ENCODE peak calls at places on chromosomes 2 and 18, in six cellular contexts. One of them, this sample, is unnamed.

GRCh38 chr2:15940661-15941482 is 522 bp downstream of the MYCN start:
- DNase-seq in effector memory CD4-positive, alpha-beta T cell: no peak
- DNase-seq in Karpas-422: no peak
- DNase-seq in PC-9: no peak
- DNase-seq in sigmoid colon: no peak
- DNase-seq in A549: peak; percentile 25
- DNase-seq in this sample: no peak

GRCh38 chr18:57352271-57352701 is at the start of gene ST8SIA3:
- DNase-seq in effector memory CD4-positive, alpha-beta T cell: no peak
- DNase-seq in Karpas-422: no peak
- DNase-seq in PC-9: no peak
- DNase-seq in sigmoid colon: no peak
- DNase-seq in A549: no peak
- DNase-seq in this sample: no peak

GRCh38 chr2:127453392-127454171 is 35.4 kb downstream of the PROC start:
- DNase-seq in effector memory CD4-positive, alpha-beta T cell: no peak
- DNase-seq in Karpas-422: peak; percentile 55
- DNase-seq in PC-9: peak; percentile 13
- DNase-seq in sigmoid colon: no peak
- DNase-seq in A549: peak; percentile 49
- DNase-seq in this sample: no peak

GRCh38 chr2:168394262-168394661 is 61.8 kb upstream of the CERS6 start:
- DNase-seq in effector memory CD4-positive, alpha-beta T cell: no peak
- DNase-seq in Karpas-422: no peak
- DNase-seq in PC-9: no peak
- DNase-seq in sigmoid colon: no peak
- DNase-seq in A549: no peak
- DNase-seq in this sample: no peak

GRCh38 chr2:112915300-112916144 is 4.6 kb downstream of the IL37 start:
- DNase-seq in effector memory CD4-positive, alpha-beta T cell: no peak
- DNase-seq in Karpas-422: no peak
- DNase-seq in PC-9: no peak
- DNase-seq in sigmoid colon: no peak
- DNase-seq in A549: no peak
- DNase-seq in this sample: no peak

GRCh38 chr2:40363631-40364030 is 88.3 kb downstream of the SLC8A1 start:
- DNase-seq in effector memory CD4-positive, alpha-beta T cell: no peak
- DNase-seq in Karpas-422: no peak
- DNase-seq in PC-9: no peak
- DNase-seq in sigmoid colon: no peak
- DNase-seq in A549: peak; percentile 24
- DNase-seq in this sample: no peak

GRCh38 chr18:519019-519879 is 18.7 kb upstream of the COLEC12 start:
- DNase-seq in effector memory CD4-positive, alpha-beta T cell: no peak
- DNase-seq in Karpas-422: no peak
- DNase-seq in PC-9: no peak
- DNase-seq in sigmoid colon: peak; percentile 85
- DNase-seq in A549: no peak
- DNase-seq in this sample: no peak

GRCh38 chr2:236054661-236055060 is 113.5 kb downstream of the GBX2 start:
- DNase-seq in effector memory CD4-positive, alpha-beta T cell: no peak
- DNase-seq in Karpas-422: no peak
- DNase-seq in PC-9: no peak
- DNase-seq in sigmoid colon: no peak
- DNase-seq in A549: no peak
- DNase-seq in this sample: no peak

GRCh38 chr2:26302846-26303245 is 43.1 kb upstream of the SELENOI start:
- DNase-seq in effector memory CD4-positive, alpha-beta T cell: no peak
- DNase-seq in Karpas-422: no peak
- DNase-seq in PC-9: peak; percentile 62
- DNase-seq in sigmoid colon: no peak
- DNase-seq in A549: no peak
- DNase-seq in this sample: no peak

GRCh38 chr2:165803123-165803760 is 9.2 kb upstream of the GALNT3 start:
- DNase-seq in effector memory CD4-positive, alpha-beta T cell: no peak
- DNase-seq in Karpas-422: no peak
- DNase-seq in PC-9: no peak
- DNase-seq in sigmoid colon: no peak
- DNase-seq in A549: no peak
- DNase-seq in this sample: no peak

GRCh38 chr2:217851191-217852020 is 151.4 kb downstream of the TNS1 start:
- DNase-seq in effector memory CD4-positive, alpha-beta T cell: no peak
- DNase-seq in Karpas-422: no peak
- DNase-seq in PC-9: no peak
- DNase-seq in sigmoid colon: peak; percentile 86
- DNase-seq in A549: no peak
- DNase-seq in this sample: no peak

GRCh38 chr18:77058186-77058847 is 74.3 kb downstream of the MBP start:
- DNase-seq in effector memory CD4-positive, alpha-beta T cell: no peak
- DNase-seq in Karpas-422: no peak
- DNase-seq in PC-9: no peak
- DNase-seq in sigmoid colon: peak; percentile 84
- DNase-seq in A549: no peak
- DNase-seq in this sample: no peak

GRCh38 chr2:29229640-29230039 is 114.4 kb downstream of the CLIP4 start:
- DNase-seq in effector memory CD4-positive, alpha-beta T cell: no peak
- DNase-seq in Karpas-422: no peak
- DNase-seq in PC-9: no peak
- DNase-seq in sigmoid colon: no peak
- DNase-seq in A549: no peak
- DNase-seq in this sample: no peak

GRCh38 chr2:74250189-74250631 is 51.8 kb downstream of the MTHFD2 start:
- DNase-seq in effector memory CD4-positive, alpha-beta T cell: peak; percentile 41
- DNase-seq in Karpas-422: peak; percentile 91
- DNase-seq in PC-9: no peak
- DNase-seq in sigmoid colon: no peak
- DNase-seq in A549: peak; percentile 56
- DNase-seq in this sample: peak; percentile 54

GRCh38 chr2:190959911-190960788 is 53.8 kb downstream of the STAT1 start:
- DNase-seq in effector memory CD4-positive, alpha-beta T cell: no peak
- DNase-seq in Karpas-422: no peak
- DNase-seq in PC-9: no peak
- DNase-seq in sigmoid colon: no peak
- DNase-seq in A549: no peak
- DNase-seq in this sample: no peak

GRCh38 chr2:237482485-237482884 is 4.6 kb upstream of the MLPH start:
- DNase-seq in effector memory CD4-positive, alpha-beta T cell: no peak
- DNase-seq in Karpas-422: no peak
- DNase-seq in PC-9: peak; percentile 58
- DNase-seq in sigmoid colon: peak; percentile 93
- DNase-seq in A549: peak; percentile 76
- DNase-seq in this sample: no peak

GRCh38 chr2:219368690-219369108 is 19.0 kb downstream of the DNPEP start:
- DNase-seq in effector memory CD4-positive, alpha-beta T cell: no peak
- DNase-seq in Karpas-422: peak; percentile 7
- DNase-seq in PC-9: peak; percentile 65
- DNase-seq in sigmoid colon: no peak
- DNase-seq in A549: peak; percentile 38
- DNase-seq in this sample: no peak

GRCh38 chr18:22932885-22933205 is 283 bp upstream of the RBBP8 start:
- DNase-seq in effector memory CD4-positive, alpha-beta T cell: no peak
- DNase-seq in Karpas-422: no peak
- DNase-seq in PC-9: no peak
- DNase-seq in sigmoid colon: no peak
- DNase-seq in A549: no peak
- DNase-seq in this sample: no peak

GRCh38 chr18:33210575-33211189 is 229.8 kb downstream of the CCDC178 start:
- DNase-seq in effector memory CD4-positive, alpha-beta T cell: no peak
- DNase-seq in Karpas-422: peak; percentile 77
- DNase-seq in PC-9: no peak
- DNase-seq in sigmoid colon: no peak
- DNase-seq in A549: peak; percentile 24
- DNase-seq in this sample: no peak

GRCh38 chr2:98985905-98986666 is 50.1 kb upstream of the CRACDL start:
- DNase-seq in effector memory CD4-positive, alpha-beta T cell: no peak
- DNase-seq in Karpas-422: peak; percentile 49
- DNase-seq in PC-9: no peak
- DNase-seq in sigmoid colon: no peak
- DNase-seq in A549: no peak
- DNase-seq in this sample: no peak

GRCh38 chr2:183614797-183615429 is 490.7 kb downstream of the NUP35 start:
- DNase-seq in effector memory CD4-positive, alpha-beta T cell: no peak
- DNase-seq in Karpas-422: no peak
- DNase-seq in PC-9: no peak
- DNase-seq in sigmoid colon: peak; percentile 53
- DNase-seq in A549: no peak
- DNase-seq in this sample: no peak

GRCh38 chr2:17901246-17901645 is 22.8 kb downstream of the KCNS3 start:
- DNase-seq in effector memory CD4-positive, alpha-beta T cell: no peak
- DNase-seq in Karpas-422: peak; percentile 35
- DNase-seq in PC-9: peak; percentile 51
- DNase-seq in sigmoid colon: no peak
- DNase-seq in A549: peak; percentile 7
- DNase-seq in this sample: no peak

GRCh38 chr2:11622611-11623010 is 47.4 kb downstream of the NTSR2 start:
- DNase-seq in effector memory CD4-positive, alpha-beta T cell: no peak
- DNase-seq in Karpas-422: no peak
- DNase-seq in PC-9: no peak
- DNase-seq in sigmoid colon: no peak
- DNase-seq in A549: no peak
- DNase-seq in this sample: no peak

GRCh38 chr18:9173770-9174233 is 37.2 kb downstream of the ANKRD12 start:
- DNase-seq in effector memory CD4-positive, alpha-beta T cell: no peak
- DNase-seq in Karpas-422: no peak
- DNase-seq in PC-9: no peak
- DNase-seq in sigmoid colon: no peak
- DNase-seq in A549: no peak
- DNase-seq in this sample: no peak

GRCh38 chr2:44549099-44549471 is 187.3 kb downstream of the CAMKMT start:
- DNase-seq in effector memory CD4-positive, alpha-beta T cell: no peak
- DNase-seq in Karpas-422: no peak
- DNase-seq in PC-9: peak; percentile 68
- DNase-seq in sigmoid colon: no peak
- DNase-seq in A549: peak; percentile 41
- DNase-seq in this sample: no peak

GRCh38 chr2:85704038-85704437 is 9.9 kb downstream of the GNLY start:
- DNase-seq in effector memory CD4-positive, alpha-beta T cell: no peak
- DNase-seq in Karpas-422: no peak
- DNase-seq in PC-9: no peak
- DNase-seq in sigmoid colon: no peak
- DNase-seq in A549: no peak
- DNase-seq in this sample: no peak

GRCh38 chr2:216426938-216427337 is 14.7 kb downstream of the SMARCAL1 start:
- DNase-seq in effector memory CD4-positive, alpha-beta T cell: no peak
- DNase-seq in Karpas-422: no peak
- DNase-seq in PC-9: peak; percentile 4
- DNase-seq in sigmoid colon: no peak
- DNase-seq in A549: no peak
- DNase-seq in this sample: no peak

GRCh38 chr2:55111570-55112228 is 61.4 kb upstream of the RTN4 start:
- DNase-seq in effector memory CD4-positive, alpha-beta T cell: no peak
- DNase-seq in Karpas-422: no peak
- DNase-seq in PC-9: peak; percentile 77
- DNase-seq in sigmoid colon: peak; percentile 92
- DNase-seq in A549: peak; percentile 84
- DNase-seq in this sample: no peak
- H3K4me1 ChIP-seq in effector memory CD4-positive, alpha-beta T cell: no peaks in the 10 kb centered on the region
- H3K4me1 ChIP-seq in Karpas-422: peaks cover 11% of the 10 kb centered on the region
- H3K4me1 ChIP-seq in PC-9: peaks cover 98% of the 10 kb centered on the region
- H3K4me1 ChIP-seq in sigmoid colon: peaks cover 74% of the 10 kb centered on the region
- H3K4me1 ChIP-seq in A549: peaks cover 94% of the 10 kb centered on the region
- H3K4me1 ChIP-seq in this sample: no peaks in the 10 kb centered on the region

GRCh38 chr2:65604246-65604645 is 171.8 kb upstream of the SPRED2 start:
- DNase-seq in effector memory CD4-positive, alpha-beta T cell: no peak
- DNase-seq in Karpas-422: no peak
- DNase-seq in PC-9: no peak
- DNase-seq in sigmoid colon: no peak
- DNase-seq in A549: peak; percentile 22
- DNase-seq in this sample: no peak

GRCh38 chr2:65602851-65603250 is 170.5 kb upstream of the SPRED2 start:
- DNase-seq in effector memory CD4-positive, alpha-beta T cell: no peak
- DNase-seq in Karpas-422: no peak
- DNase-seq in PC-9: no peak
- DNase-seq in sigmoid colon: no peak
- DNase-seq in A549: no peak
- DNase-seq in this sample: no peak

GRCh38 chr2:65598240-65598639 is 165.8 kb upstream of the SPRED2 start:
- DNase-seq in effector memory CD4-positive, alpha-beta T cell: no peak
- DNase-seq in Karpas-422: no peak
- DNase-seq in PC-9: no peak
- DNase-seq in sigmoid colon: no peak
- DNase-seq in A549: no peak
- DNase-seq in this sample: no peak

GRCh38 chr2:65595641-65596040 is 163.2 kb upstream of the SPRED2 start:
- DNase-seq in effector memory CD4-positive, alpha-beta T cell: no peak
- DNase-seq in Karpas-422: no peak
- DNase-seq in PC-9: no peak
- DNase-seq in sigmoid colon: no peak
- DNase-seq in A549: no peak
- DNase-seq in this sample: no peak

GRCh38 chr2:65599693-65600092 is 167.3 kb upstream of the SPRED2 start:
- DNase-seq in effector memory CD4-positive, alpha-beta T cell: no peak
- DNase-seq in Karpas-422: no peak
- DNase-seq in PC-9: no peak
- DNase-seq in sigmoid colon: no peak
- DNase-seq in A549: no peak
- DNase-seq in this sample: no peak
- H3K27ac ChIP-seq in effector memory CD4-positive, alpha-beta T cell: no peak overlapping the region
- H3K27ac ChIP-seq in Karpas-422: no peak overlapping the region
- H3K27ac ChIP-seq in PC-9: no peak overlapping the region
- H3K27ac ChIP-seq in sigmoid colon: no peak overlapping the region
- H3K27ac ChIP-seq in A549: no peak overlapping the region
- H3K27ac ChIP-seq in this sample: no peak overlapping the region

DNA sequence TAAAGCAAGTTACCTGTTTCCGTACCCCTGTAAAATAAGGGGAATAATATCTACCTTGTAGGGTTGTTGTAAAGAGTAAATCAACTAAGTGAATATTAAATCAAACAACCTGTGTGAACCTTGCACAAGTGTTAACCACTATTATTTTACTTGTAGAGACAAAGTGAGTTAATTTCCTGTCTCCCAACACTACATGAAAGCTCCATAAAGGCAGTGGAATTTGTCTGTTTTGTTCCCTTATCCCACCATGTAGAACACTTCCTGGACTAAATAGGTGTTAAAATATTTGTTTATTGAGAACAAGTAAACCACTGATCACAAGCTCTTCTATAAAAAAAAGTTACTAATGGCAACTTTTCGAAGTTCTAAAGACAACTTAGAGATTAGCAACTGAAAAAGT is 3.3 kb downstream of the ARL5A start:
- DNase-seq in effector memory CD4-positive, alpha-beta T cell: no peak
- DNase-seq in Karpas-422: no peak
- DNase-seq in PC-9: no peak
- DNase-seq in sigmoid colon: no peak
- DNase-seq in A549: no peak
- DNase-seq in this sample: no peak
- H3K4me1 ChIP-seq in effector memory CD4-positive, alpha-beta T cell: peaks cover 14% of the 10 kb centered on the region
- H3K4me1 ChIP-seq in Karpas-422: peaks cover 38% of the 10 kb centered on the region
- H3K4me1 ChIP-seq in PC-9: peaks cover 14% of the 10 kb centered on the region
- H3K4me1 ChIP-seq in sigmoid colon: peaks cover 35% of the 10 kb centered on the region
- H3K4me1 ChIP-seq in A549: peaks cover 26% of the 10 kb centered on the region
- H3K4me1 ChIP-seq in this sample: peaks cover 34% of the 10 kb centered on the region

DNA sequence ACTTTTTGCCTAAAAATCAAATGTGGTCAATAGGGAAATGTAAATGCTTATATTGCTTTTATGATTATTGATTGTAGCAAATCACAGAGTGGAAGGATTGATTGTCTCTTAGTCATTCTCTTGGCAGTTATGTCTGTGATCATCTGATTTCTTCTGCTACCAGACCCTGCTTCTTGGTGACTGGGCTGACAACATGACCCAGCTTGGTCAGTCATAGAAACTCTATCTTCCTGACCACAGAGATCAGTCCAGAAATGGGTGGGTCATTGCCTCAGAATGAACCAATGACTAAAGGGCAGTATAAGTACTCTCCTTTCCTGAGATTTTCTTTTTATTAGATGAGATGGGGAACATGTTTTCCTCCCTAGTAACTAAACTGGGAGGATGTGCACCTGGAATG is 87.6 kb downstream of the MAIP1 start:
- DNase-seq in effector memory CD4-positive, alpha-beta T cell: no peak
- DNase-seq in Karpas-422: no peak
- DNase-seq in PC-9: no peak
- DNase-seq in sigmoid colon: no peak
- DNase-seq in A549: no peak
- DNase-seq in this sample: no peak
- H3K27ac ChIP-seq in effector memory CD4-positive, alpha-beta T cell: no peak overlapping the region
- H3K27ac ChIP-seq in Karpas-422: no peak overlapping the region
- H3K27ac ChIP-seq in PC-9: no peak overlapping the region
- H3K27ac ChIP-seq in sigmoid colon: no peak overlapping the region
- H3K27ac ChIP-seq in A549: no peak overlapping the region
- H3K27ac ChIP-seq in this sample: no peak overlapping the region

This sample was measured in CD8-positive, alpha-beta T cell.